ENCODE peak calls at places on chromosomes 13 and 19, in ten cellular contexts. One of them, this sample, is unnamed.

GRCh38 chr19:40322271-40322610 is 26.0 kb downstream of the C19orf47 start:
- DNase-seq in thoracic aorta: no peak
- DNase-seq in sigmoid colon: no peak
- DNase-seq in HCT116: no peak
- DNase-seq in transverse colon: no peak
- DNase-seq in cardiac muscle cell: no peak
- DNase-seq in lung: no peak
- DNase-seq in body of pancreas: no peak
- DNase-seq in PC-3: no peak
- DNase-seq in neural progenitor cell: no peak
- DNase-seq in this sample: no peak

GRCh38 chr13:98571955-98572662 is 4.8 kb downstream of the STK24 start:
- DNase-seq in thoracic aorta: no peak
- DNase-seq in sigmoid colon: no peak
- DNase-seq in HCT116: no peak
- DNase-seq in transverse colon: peak
- DNase-seq in cardiac muscle cell: no peak
- DNase-seq in lung: no peak
- DNase-seq in body of pancreas: no peak
- DNase-seq in PC-3: peak
- DNase-seq in neural progenitor cell: no peak
- DNase-seq in this sample: no peak

GRCh38 chr19:16366056-16366432 is 41.4 kb downstream of the KLF2 start:
- DNase-seq in thoracic aorta: no peak
- DNase-seq in sigmoid colon: no peak
- DNase-seq in HCT116: no peak
- DNase-seq in transverse colon: no peak
- DNase-seq in cardiac muscle cell: no peak
- DNase-seq in lung: no peak
- DNase-seq in body of pancreas: no peak
- DNase-seq in PC-3: no peak
- DNase-seq in neural progenitor cell: no peak
- DNase-seq in this sample: no peak

GRCh38 chr13:100301418-100301817 is 212.5 kb downstream of the PCCA start:
- DNase-seq in thoracic aorta: no peak
- DNase-seq in sigmoid colon: no peak
- DNase-seq in HCT116: no peak
- DNase-seq in transverse colon: no peak
- DNase-seq in cardiac muscle cell: peak
- DNase-seq in lung: no peak
- DNase-seq in body of pancreas: no peak
- DNase-seq in PC-3: no peak
- DNase-seq in neural progenitor cell: no peak
- DNase-seq in this sample: no peak

GRCh38 chr13:108328848-108329247 is 59.3 kb downstream of the TNFSF13B start:
- DNase-seq in thoracic aorta: no peak
- DNase-seq in sigmoid colon: no peak
- DNase-seq in HCT116: no peak
- DNase-seq in transverse colon: no peak
- DNase-seq in cardiac muscle cell: no peak
- DNase-seq in lung: no peak
- DNase-seq in body of pancreas: no peak
- DNase-seq in PC-3: no peak
- DNase-seq in neural progenitor cell: no peak
- DNase-seq in this sample: no peak

GRCh38 chr19:35309481-35310279 is 17.7 kb downstream of the MAG start:
- DNase-seq in thoracic aorta: no peak
- DNase-seq in sigmoid colon: no peak
- DNase-seq in HCT116: no peak
- DNase-seq in transverse colon: no peak
- DNase-seq in cardiac muscle cell: peak
- DNase-seq in lung: peak
- DNase-seq in body of pancreas: peak
- DNase-seq in PC-3: no peak
- DNase-seq in neural progenitor cell: no peak
- DNase-seq in this sample: no peak

GRCh38 chr13:33322474-33322827 is 36.9 kb upstream of the STARD13 start:
- DNase-seq in thoracic aorta: no peak
- DNase-seq in sigmoid colon: peak
- DNase-seq in HCT116: no peak
- DNase-seq in transverse colon: peak
- DNase-seq in cardiac muscle cell: no peak
- DNase-seq in lung: no peak
- DNase-seq in body of pancreas: no peak
- DNase-seq in PC-3: no peak
- DNase-seq in neural progenitor cell: no peak
- DNase-seq in this sample: no peak

GRCh38 chr13:98576963-98577822 is at the start of gene STK24:
- DNase-seq in thoracic aorta: no peak
- DNase-seq in sigmoid colon: peak
- DNase-seq in HCT116: no peak
- DNase-seq in transverse colon: peak
- DNase-seq in cardiac muscle cell: peak
- DNase-seq in lung: peak
- DNase-seq in body of pancreas: peak
- DNase-seq in PC-3: peak
- DNase-seq in neural progenitor cell: peak
- DNase-seq in this sample: peak

GRCh38 chr13:52760078-52760477 is 20.5 kb upstream of the CNMD start:
- DNase-seq in thoracic aorta: no peak
- DNase-seq in sigmoid colon: no peak
- DNase-seq in HCT116: no peak
- DNase-seq in transverse colon: no peak
- DNase-seq in cardiac muscle cell: no peak
- DNase-seq in lung: no peak
- DNase-seq in body of pancreas: no peak
- DNase-seq in PC-3: no peak
- DNase-seq in neural progenitor cell: no peak
- DNase-seq in this sample: no peak

GRCh38 chr19:7522923-7523667 is 671 bp downstream of the MCOLN1 start:
- DNase-seq in thoracic aorta: no peak
- DNase-seq in sigmoid colon: peak
- DNase-seq in HCT116: no peak
- DNase-seq in transverse colon: no peak
- DNase-seq in cardiac muscle cell: no peak
- DNase-seq in lung: no peak
- DNase-seq in body of pancreas: no peak
- DNase-seq in PC-3: peak
- DNase-seq in neural progenitor cell: peak
- DNase-seq in this sample: peak

GRCh38 chr13:111665691-111666095 is 345.3 kb downstream of the TEX29 start:
- DNase-seq in thoracic aorta: no peak
- DNase-seq in sigmoid colon: no peak
- DNase-seq in HCT116: no peak
- DNase-seq in transverse colon: no peak
- DNase-seq in cardiac muscle cell: no peak
- DNase-seq in lung: peak
- DNase-seq in body of pancreas: no peak
- DNase-seq in PC-3: no peak
- DNase-seq in neural progenitor cell: no peak
- DNase-seq in this sample: no peak

GRCh38 chr19:17754634-17755532 is 3.6 kb downstream of the FCHO1 start:
- DNase-seq in thoracic aorta: no peak
- DNase-seq in sigmoid colon: no peak
- DNase-seq in HCT116: no peak
- DNase-seq in transverse colon: no peak
- DNase-seq in cardiac muscle cell: no peak
- DNase-seq in lung: no peak
- DNase-seq in body of pancreas: no peak
- DNase-seq in PC-3: no peak
- DNase-seq in neural progenitor cell: no peak
- DNase-seq in this sample: no peak

GRCh38 chr13:31054632-31055031 is 107.1 kb downstream of the HSPH1 start:
- DNase-seq in thoracic aorta: no peak
- DNase-seq in sigmoid colon: no peak
- DNase-seq in HCT116: no peak
- DNase-seq in transverse colon: no peak
- DNase-seq in cardiac muscle cell: no peak
- DNase-seq in lung: no peak
- DNase-seq in body of pancreas: no peak
- DNase-seq in PC-3: no peak
- DNase-seq in neural progenitor cell: no peak
- DNase-seq in this sample: no peak
- H3K27ac ChIP-seq in thoracic aorta: no peak
- H3K27ac ChIP-seq in sigmoid colon: no peak
- H3K27ac ChIP-seq in HCT116: no peak
- H3K27ac ChIP-seq in transverse colon: no peak
- H3K27ac ChIP-seq in cardiac muscle cell: no peak
- H3K27ac ChIP-seq in lung: no peak
- H3K27ac ChIP-seq in body of pancreas: no peak
- H3K27ac ChIP-seq in PC-3: no peak
- H3K27ac ChIP-seq in neural progenitor cell: no peak
- H3K27ac ChIP-seq in this sample: no peak

GRCh38 chr13:19817510-19818158 is 34.9 kb upstream of the PSPC1 start:
- DNase-seq in thoracic aorta: no peak
- DNase-seq in sigmoid colon: no peak
- DNase-seq in HCT116: no peak
- DNase-seq in transverse colon: no peak
- DNase-seq in cardiac muscle cell: no peak
- DNase-seq in lung: no peak
- DNase-seq in body of pancreas: no peak
- DNase-seq in PC-3: no peak
- DNase-seq in neural progenitor cell: no peak
- DNase-seq in this sample: no peak

GRCh38 chr13:19822673-19823072 is 39.9 kb upstream of the PSPC1 start:
- DNase-seq in thoracic aorta: no peak
- DNase-seq in sigmoid colon: no peak
- DNase-seq in HCT116: no peak
- DNase-seq in transverse colon: no peak
- DNase-seq in cardiac muscle cell: no peak
- DNase-seq in lung: no peak
- DNase-seq in body of pancreas: no peak
- DNase-seq in PC-3: no peak
- DNase-seq in neural progenitor cell: no peak
- DNase-seq in this sample: no peak

GRCh38 chr13:19817106-19817505 is 34.4 kb upstream of the PSPC1 start:
- DNase-seq in thoracic aorta: no peak
- DNase-seq in sigmoid colon: no peak
- DNase-seq in HCT116: no peak
- DNase-seq in transverse colon: no peak
- DNase-seq in cardiac muscle cell: no peak
- DNase-seq in lung: no peak
- DNase-seq in body of pancreas: no peak
- DNase-seq in PC-3: no peak
- DNase-seq in neural progenitor cell: no peak
- DNase-seq in this sample: no peak

DNA sequence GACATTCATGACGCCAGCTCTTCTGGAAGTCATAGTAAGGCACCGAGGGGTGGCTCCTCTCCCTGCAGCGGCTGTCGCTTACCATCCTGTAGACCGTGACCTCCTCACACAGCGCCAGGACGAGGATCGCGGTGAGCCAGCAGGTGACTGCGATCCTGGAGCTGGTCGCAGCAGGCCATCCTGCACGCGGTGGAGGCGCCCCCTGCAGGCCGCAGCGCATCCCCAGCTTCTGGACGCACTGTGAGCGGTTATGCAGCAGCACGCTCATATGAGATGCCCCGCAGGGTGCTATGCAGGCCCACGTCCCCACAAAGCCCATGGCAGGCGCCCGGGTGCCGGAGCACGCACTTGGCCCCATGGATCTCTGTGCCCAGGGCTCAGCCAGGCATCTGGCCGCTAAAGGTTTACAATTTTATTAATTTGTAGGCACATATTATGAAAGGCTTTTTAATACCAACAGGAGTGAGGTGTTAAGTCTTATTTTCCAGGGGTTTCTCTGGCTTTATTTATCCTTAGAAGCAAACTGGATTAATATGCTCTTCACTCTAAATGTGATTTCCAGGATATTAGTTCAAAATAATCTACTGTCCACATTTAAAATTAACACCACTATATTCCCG is 35.6 kb upstream of the PSPC1 start:
- DNase-seq in thoracic aorta: no peak
- DNase-seq in sigmoid colon: no peak
- DNase-seq in HCT116: peak
- DNase-seq in transverse colon: peak
- DNase-seq in cardiac muscle cell: peak
- DNase-seq in lung: peak
- DNase-seq in body of pancreas: peak
- DNase-seq in PC-3: peak
- DNase-seq in neural progenitor cell: peak
- DNase-seq in this sample: no peak
- TF ChIP-seq CTCF in thoracic aorta: no peak
- TF ChIP-seq CTCF in sigmoid colon: no peak
- TF ChIP-seq CTCF in HCT116: peak
- TF ChIP-seq CTCF in transverse colon: no peak
- TF ChIP-seq CTCF in cardiac muscle cell: peak
- TF ChIP-seq CTCF in lung: peak
- TF ChIP-seq CTCF in body of pancreas: peak
- TF ChIP-seq CTCF in PC-3: peak
- TF ChIP-seq CTCF in neural progenitor cell: peak
- TF ChIP-seq CTCF in this sample: peak

DNA sequence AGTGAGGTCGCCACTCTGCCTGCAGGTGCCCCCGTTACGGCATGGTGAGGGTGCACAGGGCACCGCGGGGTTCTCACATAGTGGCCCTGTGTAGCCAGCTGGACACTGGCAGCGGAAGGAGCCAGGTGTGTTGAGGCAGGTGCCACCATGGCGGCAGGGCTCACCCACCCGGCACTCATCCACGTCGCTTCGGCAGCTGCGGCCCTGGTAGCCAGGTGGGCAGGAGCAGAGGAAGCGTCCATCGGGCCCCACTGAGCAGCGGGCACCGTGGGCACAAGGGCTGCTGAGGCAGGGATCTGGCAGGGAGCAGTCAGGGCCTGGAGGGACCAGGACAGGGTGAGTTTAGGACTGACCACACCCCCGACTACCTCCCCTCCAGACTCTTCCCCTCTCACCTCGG is 8.8 kb downstream of the NOTCH3 start:
- DNase-seq in thoracic aorta: no peak
- DNase-seq in sigmoid colon: no peak
- DNase-seq in HCT116: no peak
- DNase-seq in transverse colon: no peak
- DNase-seq in cardiac muscle cell: no peak
- DNase-seq in lung: no peak
- DNase-seq in body of pancreas: no peak
- DNase-seq in PC-3: no peak
- DNase-seq in neural progenitor cell: no peak
- DNase-seq in this sample: no peak
- H3K27ac ChIP-seq in thoracic aorta: no peak
- H3K27ac ChIP-seq in sigmoid colon: no peak
- H3K27ac ChIP-seq in HCT116: no peak
- H3K27ac ChIP-seq in transverse colon: no peak
- H3K27ac ChIP-seq in cardiac muscle cell: no peak
- H3K27ac ChIP-seq in lung: no peak
- H3K27ac ChIP-seq in body of pancreas: no peak
- H3K27ac ChIP-seq in PC-3: no peak
- H3K27ac ChIP-seq in neural progenitor cell: no peak
- H3K27ac ChIP-seq in this sample: no peak

DNA sequence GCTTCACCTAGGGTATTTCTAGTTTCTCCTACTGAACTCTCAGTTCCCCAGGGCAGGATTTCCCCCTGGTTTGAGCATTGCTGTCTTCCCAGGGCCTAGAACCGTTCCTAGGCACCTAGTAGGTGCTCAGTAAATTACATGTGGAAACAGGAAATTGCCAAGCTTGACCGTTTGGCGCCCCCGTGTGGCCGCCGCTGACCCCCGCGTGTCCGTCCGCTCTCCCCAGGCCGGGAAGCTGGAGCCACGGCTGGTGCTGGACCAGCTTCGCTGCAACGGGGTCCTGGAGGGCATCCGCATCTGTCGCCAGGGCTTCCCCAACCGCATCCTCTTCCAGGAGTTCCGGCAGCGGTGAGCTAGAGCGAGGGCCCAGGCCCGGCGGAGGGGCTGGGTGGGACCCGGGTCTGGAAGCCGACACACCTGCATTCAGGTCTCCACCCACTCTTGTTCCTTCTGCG is 55.5 kb downstream of the MYH14 start:
- DNase-seq in thoracic aorta: no peak
- DNase-seq in sigmoid colon: no peak
- DNase-seq in HCT116: no peak
- DNase-seq in transverse colon: peak
- DNase-seq in cardiac muscle cell: no peak
- DNase-seq in lung: no peak
- DNase-seq in body of pancreas: no peak
- DNase-seq in PC-3: peak
- DNase-seq in neural progenitor cell: peak
- DNase-seq in this sample: no peak
- TF ChIP-seq CTCF in thoracic aorta: peak
- TF ChIP-seq CTCF in sigmoid colon: no peak
- TF ChIP-seq CTCF in HCT116: peak
- TF ChIP-seq CTCF in transverse colon: peak
- TF ChIP-seq CTCF in cardiac muscle cell: peak
- TF ChIP-seq CTCF in lung: no peak
- TF ChIP-seq CTCF in body of pancreas: peak
- TF ChIP-seq CTCF in PC-3: peak
- TF ChIP-seq CTCF in neural progenitor cell: peak
- TF ChIP-seq CTCF in this sample: peak

This sample was measured in RWPE1.